ENCODE peak calls at places on chromosomes 16 and 17, in ten cellular contexts. One of them, this sample, is unnamed.

GRCh38 chr17:72390675-72391501 is 270.1 kb downstream of the SOX9 start:
- DNase-seq in cardiac fibroblast: no peak
- DNase-seq in AG04450: no peak
- DNase-seq in uterus: no peak
- DNase-seq in GM23338: no peak
- DNase-seq in Caco-2: no peak
- DNase-seq in CD8-positive, alpha-beta T cell: no peak
- DNase-seq in dorsolateral prefrontal cortex: no peak
- DNase-seq in cardiac muscle cell: no peak
- DNase-seq in epithelial cell of esophagus: peak
- DNase-seq in this sample: no peak

GRCh38 chr17:61410100-61410551 is 10.5 kb downstream of the TBX2 start:
- DNase-seq in CD8-positive, alpha-beta T cell: peak
- DNase-seq in GM23338: no peak
- DNase-seq in dorsolateral prefrontal cortex: no peak
- DNase-seq in cardiac fibroblast: no peak
- DNase-seq in epithelial cell of esophagus: no peak
- DNase-seq in cardiac muscle cell: no peak
- DNase-seq in uterus: peak
- DNase-seq in Caco-2: no peak
- DNase-seq in AG04450: no peak
- DNase-seq in this sample: no peak

GRCh38 chr16:72042157-72042660 is 12.1 kb upstream of the HP start:
- DNase-seq in cardiac fibroblast: peak
- DNase-seq in uterus: peak
- DNase-seq in GM23338: no peak
- DNase-seq in dorsolateral prefrontal cortex: no peak
- DNase-seq in CD8-positive, alpha-beta T cell: no peak
- DNase-seq in epithelial cell of esophagus: no peak
- DNase-seq in AG04450: no peak
- DNase-seq in Caco-2: no peak
- DNase-seq in cardiac muscle cell: peak
- DNase-seq in this sample: no peak

GRCh38 chr17:17837380-17837821 is 615 bp upstream of the SREBF1 start:
- DNase-seq in dorsolateral prefrontal cortex: no peak
- DNase-seq in GM23338: peak
- DNase-seq in epithelial cell of esophagus: peak
- DNase-seq in AG04450: no peak
- DNase-seq in uterus: peak
- DNase-seq in Caco-2: peak
- DNase-seq in cardiac fibroblast: peak
- DNase-seq in cardiac muscle cell: no peak
- DNase-seq in CD8-positive, alpha-beta T cell: no peak
- DNase-seq in this sample: no peak

GRCh38 chr17:2707721-2708584 is 3.6 kb downstream of the CLUH start:
- DNase-seq in uterus: no peak
- DNase-seq in AG04450: no peak
- DNase-seq in cardiac muscle cell: peak
- DNase-seq in Caco-2: peak
- DNase-seq in CD8-positive, alpha-beta T cell: no peak
- DNase-seq in GM23338: peak
- DNase-seq in epithelial cell of esophagus: no peak
- DNase-seq in cardiac fibroblast: peak
- DNase-seq in dorsolateral prefrontal cortex: peak
- DNase-seq in this sample: no peak

GRCh38 chr16:81823111-81823510 is 44.0 kb downstream of the PLCG2 start:
- DNase-seq in dorsolateral prefrontal cortex: no peak
- DNase-seq in cardiac fibroblast: no peak
- DNase-seq in cardiac muscle cell: peak
- DNase-seq in epithelial cell of esophagus: no peak
- DNase-seq in uterus: no peak
- DNase-seq in GM23338: no peak
- DNase-seq in CD8-positive, alpha-beta T cell: peak
- DNase-seq in AG04450: no peak
- DNase-seq in Caco-2: no peak
- DNase-seq in this sample: no peak

GRCh38 chr17:81200695-81201580 is 21.8 kb downstream of the CEP131 start:
- DNase-seq in dorsolateral prefrontal cortex: peak
- DNase-seq in GM23338: peak
- DNase-seq in cardiac fibroblast: peak
- DNase-seq in cardiac muscle cell: peak
- DNase-seq in epithelial cell of esophagus: peak
- DNase-seq in uterus: no peak
- DNase-seq in AG04450: peak
- DNase-seq in CD8-positive, alpha-beta T cell: no peak
- DNase-seq in Caco-2: peak
- DNase-seq in this sample: peak

GRCh38 chr17:31596382-31597323 is 205.2 kb downstream of the RAB11FIP4 start:
- DNase-seq in dorsolateral prefrontal cortex: peak
- DNase-seq in AG04450: peak
- DNase-seq in cardiac fibroblast: peak
- DNase-seq in uterus: peak
- DNase-seq in CD8-positive, alpha-beta T cell: no peak
- DNase-seq in Caco-2: no peak
- DNase-seq in GM23338: peak
- DNase-seq in cardiac muscle cell: peak
- DNase-seq in epithelial cell of esophagus: peak
- DNase-seq in this sample: peak

GRCh38 chr17:45410144-45411091 is 22.3 kb downstream of the ARHGAP27 start:
- DNase-seq in AG04450: no peak
- DNase-seq in cardiac fibroblast: no peak
- DNase-seq in uterus: no peak
- DNase-seq in cardiac muscle cell: no peak
- DNase-seq in CD8-positive, alpha-beta T cell: peak
- DNase-seq in GM23338: no peak
- DNase-seq in dorsolateral prefrontal cortex: no peak
- DNase-seq in Caco-2: no peak
- DNase-seq in epithelial cell of esophagus: no peak
- DNase-seq in this sample: no peak

GRCh38 chr16:67562918-67563707 is 787 bp downstream of the CTCF start:
- DNase-seq in cardiac fibroblast: peak
- DNase-seq in GM23338: peak
- DNase-seq in uterus: peak
- DNase-seq in CD8-positive, alpha-beta T cell: peak
- DNase-seq in AG04450: no peak
- DNase-seq in cardiac muscle cell: peak
- DNase-seq in dorsolateral prefrontal cortex: peak
- DNase-seq in epithelial cell of esophagus: peak
- DNase-seq in Caco-2: peak
- DNase-seq in this sample: peak

GRCh38 chr16:67562526-67562917 is at the start of gene CTCF:
- DNase-seq in AG04450: no peak
- DNase-seq in cardiac muscle cell: peak
- DNase-seq in Caco-2: peak
- DNase-seq in cardiac fibroblast: peak
- DNase-seq in uterus: peak
- DNase-seq in CD8-positive, alpha-beta T cell: no peak
- DNase-seq in dorsolateral prefrontal cortex: peak
- DNase-seq in GM23338: peak
- DNase-seq in epithelial cell of esophagus: peak
- DNase-seq in this sample: peak

GRCh38 chr16:67561824-67562525 is 351 bp upstream of the CTCF start:
- DNase-seq in dorsolateral prefrontal cortex: peak
- DNase-seq in epithelial cell of esophagus: peak
- DNase-seq in Caco-2: peak
- DNase-seq in cardiac muscle cell: peak
- DNase-seq in AG04450: peak
- DNase-seq in GM23338: peak
- DNase-seq in CD8-positive, alpha-beta T cell: peak
- DNase-seq in cardiac fibroblast: peak
- DNase-seq in uterus: peak
- DNase-seq in this sample: peak

GRCh38 chr16:67560827-67561342 is 1.4 kb upstream of the CTCF start:
- DNase-seq in uterus: no peak
- DNase-seq in Caco-2: no peak
- DNase-seq in GM23338: no peak
- DNase-seq in epithelial cell of esophagus: no peak
- DNase-seq in CD8-positive, alpha-beta T cell: no peak
- DNase-seq in AG04450: no peak
- DNase-seq in cardiac fibroblast: no peak
- DNase-seq in cardiac muscle cell: no peak
- DNase-seq in dorsolateral prefrontal cortex: no peak
- DNase-seq in this sample: no peak

GRCh38 chr16:67561501-67561823 is 864 bp upstream of the CTCF start:
- DNase-seq in GM23338: peak
- DNase-seq in uterus: peak
- DNase-seq in cardiac muscle cell: no peak
- DNase-seq in epithelial cell of esophagus: no peak
- DNase-seq in dorsolateral prefrontal cortex: no peak
- DNase-seq in CD8-positive, alpha-beta T cell: no peak
- DNase-seq in Caco-2: no peak
- DNase-seq in AG04450: no peak
- DNase-seq in cardiac fibroblast: no peak
- DNase-seq in this sample: no peak
- TF ChIP-seq CTCF in GM23338: no peak
- TF ChIP-seq CTCF in uterus: no peak
- TF ChIP-seq CTCF in cardiac muscle cell: no peak
- TF ChIP-seq CTCF in epithelial cell of esophagus: no peak
- TF ChIP-seq CTCF in dorsolateral prefrontal cortex: no peak
- TF ChIP-seq CTCF in CD8-positive, alpha-beta T cell: no peak
- TF ChIP-seq CTCF in Caco-2: no peak
- TF ChIP-seq CTCF in AG04450: no peak
- TF ChIP-seq CTCF in cardiac fibroblast: no peak
- TF ChIP-seq CTCF in this sample: no peak

DNA sequence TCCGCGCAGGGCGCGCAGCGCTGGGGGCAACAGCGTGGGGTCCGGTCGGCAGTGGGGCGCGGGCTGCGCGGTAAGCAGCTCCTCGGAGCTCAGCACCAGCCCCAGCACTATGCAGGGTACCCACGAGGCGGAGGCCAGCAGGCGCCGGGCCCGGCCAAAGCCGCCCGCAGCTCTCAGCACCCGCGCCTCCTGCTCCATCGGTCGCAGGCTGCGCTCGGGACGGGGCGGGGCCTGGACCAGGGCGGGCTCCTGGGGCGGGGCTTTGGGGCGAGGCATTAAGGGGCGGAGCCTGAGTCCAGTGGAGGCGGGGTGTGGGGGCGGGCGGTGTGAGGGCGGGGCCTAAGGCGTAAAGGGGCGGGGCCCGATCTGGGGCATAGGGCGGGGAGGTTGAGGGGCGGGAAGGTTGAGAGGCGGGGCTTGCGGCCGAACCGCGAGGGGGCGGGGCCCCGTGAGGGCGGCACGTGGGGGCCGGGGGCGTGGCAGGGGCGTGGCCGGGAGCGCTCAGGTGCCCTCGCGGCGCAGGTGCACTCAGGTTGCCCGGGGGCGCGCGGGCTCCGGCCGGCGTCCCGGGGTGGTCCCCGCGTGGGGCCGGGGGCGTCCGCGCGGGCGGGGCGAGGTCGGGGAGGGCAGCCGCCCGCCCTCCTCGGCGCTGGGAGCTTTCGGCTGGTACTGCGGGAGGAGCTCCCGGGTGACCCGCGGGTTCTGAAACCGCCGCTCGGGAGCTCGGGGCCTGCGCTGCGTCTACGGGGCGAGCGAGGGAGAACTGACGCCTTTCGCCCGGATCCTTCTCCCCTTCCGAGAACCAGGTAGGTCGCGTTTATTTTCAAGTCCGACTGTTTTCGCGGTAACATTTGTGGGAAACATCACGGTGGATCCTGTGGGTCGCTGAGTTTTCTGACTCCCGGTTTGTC is 1.4 kb upstream of the SLC22A31 start:
- DNase-seq in GM23338: peak
- DNase-seq in uterus: peak
- DNase-seq in Caco-2: peak
- DNase-seq in epithelial cell of esophagus: peak
- DNase-seq in cardiac muscle cell: peak
- DNase-seq in CD8-positive, alpha-beta T cell: peak
- DNase-seq in cardiac fibroblast: peak
- DNase-seq in dorsolateral prefrontal cortex: no peak
- DNase-seq in AG04450: no peak
- DNase-seq in this sample: no peak
- H3K4me3 ChIP-seq in GM23338: peak
- H3K4me3 ChIP-seq in uterus: peak
- H3K4me3 ChIP-seq in Caco-2: peak
- H3K4me3 ChIP-seq in epithelial cell of esophagus: no peak
- H3K4me3 ChIP-seq in cardiac muscle cell: peak
- H3K4me3 ChIP-seq in CD8-positive, alpha-beta T cell: no peak
- H3K4me3 ChIP-seq in cardiac fibroblast: peak
- H3K4me3 ChIP-seq in dorsolateral prefrontal cortex: no peak
- H3K4me3 ChIP-seq in AG04450: peak
- H3K4me3 ChIP-seq in this sample: peak

GRCh38 chr17:42980274-42980765 is at the start of gene RUNDC1:
- DNase-seq in cardiac muscle cell: peak
- DNase-seq in epithelial cell of esophagus: peak
- DNase-seq in uterus: peak
- DNase-seq in GM23338: peak
- DNase-seq in Caco-2: peak
- DNase-seq in cardiac fibroblast: peak
- DNase-seq in dorsolateral prefrontal cortex: peak
- DNase-seq in CD8-positive, alpha-beta T cell: peak
- DNase-seq in AG04450: peak
- DNase-seq in this sample: no peak

GRCh38 chr17:42982266-42982665 is 1.9 kb downstream of the RUNDC1 start:
- DNase-seq in Caco-2: no peak
- DNase-seq in cardiac fibroblast: no peak
- DNase-seq in CD8-positive, alpha-beta T cell: no peak
- DNase-seq in GM23338: no peak
- DNase-seq in epithelial cell of esophagus: no peak
- DNase-seq in dorsolateral prefrontal cortex: no peak
- DNase-seq in uterus: no peak
- DNase-seq in AG04450: no peak
- DNase-seq in cardiac muscle cell: no peak
- DNase-seq in this sample: no peak

GRCh38 chr17:42984486-42984885 is 4.1 kb downstream of the RUNDC1 start:
- DNase-seq in epithelial cell of esophagus: no peak
- DNase-seq in cardiac fibroblast: peak
- DNase-seq in dorsolateral prefrontal cortex: no peak
- DNase-seq in CD8-positive, alpha-beta T cell: no peak
- DNase-seq in GM23338: no peak
- DNase-seq in uterus: no peak
- DNase-seq in Caco-2: no peak
- DNase-seq in cardiac muscle cell: no peak
- DNase-seq in AG04450: no peak
- DNase-seq in this sample: no peak

GRCh38 chr17:42979511-42980273 is at the start of gene PTGES3L:
- DNase-seq in epithelial cell of esophagus: no peak
- DNase-seq in cardiac fibroblast: peak
- DNase-seq in CD8-positive, alpha-beta T cell: no peak
- DNase-seq in cardiac muscle cell: peak
- DNase-seq in GM23338: peak
- DNase-seq in dorsolateral prefrontal cortex: peak
- DNase-seq in AG04450: no peak
- DNase-seq in uterus: peak
- DNase-seq in Caco-2: peak
- DNase-seq in this sample: no peak

GRCh38 chr17:42980766-42981397 is 517 bp downstream of the RUNDC1 start:
- DNase-seq in GM23338: peak
- DNase-seq in epithelial cell of esophagus: peak
- DNase-seq in cardiac fibroblast: peak
- DNase-seq in uterus: no peak
- DNase-seq in AG04450: no peak
- DNase-seq in CD8-positive, alpha-beta T cell: peak
- DNase-seq in dorsolateral prefrontal cortex: peak
- DNase-seq in Caco-2: peak
- DNase-seq in cardiac muscle cell: peak
- DNase-seq in this sample: no peak
- TF ChIP-seq CTCF in GM23338: peak
- TF ChIP-seq CTCF in epithelial cell of esophagus: peak
- TF ChIP-seq CTCF in cardiac fibroblast: no peak
- TF ChIP-seq CTCF in uterus: no peak
- TF ChIP-seq CTCF in AG04450: no peak
- TF ChIP-seq CTCF in CD8-positive, alpha-beta T cell: peak
- TF ChIP-seq CTCF in dorsolateral prefrontal cortex: no peak
- TF ChIP-seq CTCF in Caco-2: no peak
- TF ChIP-seq CTCF in cardiac muscle cell: no peak
- TF ChIP-seq CTCF in this sample: peak

GRCh38 chr17:9566067-9566466 is 9.6 kb downstream of the STX8 start:
- DNase-seq in cardiac muscle cell: no peak
- DNase-seq in GM23338: no peak
- DNase-seq in epithelial cell of esophagus: no peak
- DNase-seq in CD8-positive, alpha-beta T cell: no peak
- DNase-seq in uterus: no peak
- DNase-seq in Caco-2: no peak
- DNase-seq in AG04450: no peak
- DNase-seq in cardiac fibroblast: no peak
- DNase-seq in dorsolateral prefrontal cortex: no peak
- DNase-seq in this sample: no peak
- H3K4me3 ChIP-seq in cardiac muscle cell: no peak
- H3K4me3 ChIP-seq in GM23338: no peak
- H3K4me3 ChIP-seq in epithelial cell of esophagus: no peak
- H3K4me3 ChIP-seq in CD8-positive, alpha-beta T cell: no peak
- H3K4me3 ChIP-seq in uterus: no peak
- H3K4me3 ChIP-seq in Caco-2: no peak
- H3K4me3 ChIP-seq in AG04450: no peak
- H3K4me3 ChIP-seq in cardiac fibroblast: no peak
- H3K4me3 ChIP-seq in dorsolateral prefrontal cortex: no peak
- H3K4me3 ChIP-seq in this sample: no peak